ENCODE peak calls at places on chromosomes 7 and 10, in ten cellular contexts. One of them, this sample, is unnamed. For H3K4me1, the result is how much of the 10 kb centered on the place peaks cover.

GRCh38 chr10:91511549-91512330 is 101.6 kb downstream of the HECTD2 start:
- DNase-seq in ovary: no peak
- DNase-seq in thyroid gland: no peak
- DNase-seq in CD8-positive, alpha-beta T cell: no peak
- DNase-seq in sigmoid colon: no peak
- DNase-seq in left ventricle myocardium inferior: no peak
- DNase-seq in GM23338: no peak
- DNase-seq in mesendoderm: no peak
- DNase-seq in cardiac muscle cell: peak
- DNase-seq in heart right ventricle: no peak
- DNase-seq in this sample: no peak

GRCh38 chr10:124027306-124028050 is 65.9 kb downstream of the CHST15 start:
- DNase-seq in ovary: no peak
- DNase-seq in thyroid gland: no peak
- DNase-seq in CD8-positive, alpha-beta T cell: no peak
- DNase-seq in sigmoid colon: no peak
- DNase-seq in left ventricle myocardium inferior: no peak
- DNase-seq in GM23338: no peak
- DNase-seq in mesendoderm: no peak
- DNase-seq in cardiac muscle cell: no peak
- DNase-seq in heart right ventricle: no peak
- DNase-seq in this sample: no peak

GRCh38 chr10:49348593-49348992 is 47.3 kb downstream of the DRGX start:
- DNase-seq in ovary: no peak
- DNase-seq in thyroid gland: no peak
- DNase-seq in CD8-positive, alpha-beta T cell: no peak
- DNase-seq in sigmoid colon: no peak
- DNase-seq in left ventricle myocardium inferior: no peak
- DNase-seq in GM23338: no peak
- DNase-seq in mesendoderm: no peak
- DNase-seq in cardiac muscle cell: no peak
- DNase-seq in heart right ventricle: no peak
- DNase-seq in this sample: no peak

GRCh38 chr7:110442386-110442837 is 648.5 kb upstream of the LRRN3 start:
- DNase-seq in ovary: no peak
- DNase-seq in thyroid gland: peak
- DNase-seq in CD8-positive, alpha-beta T cell: no peak
- DNase-seq in sigmoid colon: no peak
- DNase-seq in left ventricle myocardium inferior: no peak
- DNase-seq in GM23338: peak
- DNase-seq in mesendoderm: peak
- DNase-seq in cardiac muscle cell: no peak
- DNase-seq in heart right ventricle: peak
- DNase-seq in this sample: no peak

GRCh38 chr10:85671530-85671929 is 695.1 kb downstream of the GRID1 start:
- DNase-seq in ovary: no peak
- DNase-seq in thyroid gland: no peak
- DNase-seq in CD8-positive, alpha-beta T cell: no peak
- DNase-seq in sigmoid colon: no peak
- DNase-seq in left ventricle myocardium inferior: no peak
- DNase-seq in GM23338: no peak
- DNase-seq in mesendoderm: no peak
- DNase-seq in cardiac muscle cell: no peak
- DNase-seq in heart right ventricle: no peak
- DNase-seq in this sample: no peak

GRCh38 chr10:46557319-46558140 is 1.1 kb upstream of the GPRIN2 start:
- DNase-seq in ovary: peak
- DNase-seq in thyroid gland: peak
- DNase-seq in CD8-positive, alpha-beta T cell: peak
- DNase-seq in sigmoid colon: peak
- DNase-seq in left ventricle myocardium inferior: peak
- DNase-seq in GM23338: peak
- DNase-seq in mesendoderm: no peak
- DNase-seq in cardiac muscle cell: no peak
- DNase-seq in heart right ventricle: peak
- DNase-seq in this sample: no peak

GRCh38 chr7:1279041-1279440 is 46.4 kb downstream of the UNCX start:
- DNase-seq in ovary: no peak
- DNase-seq in thyroid gland: no peak
- DNase-seq in CD8-positive, alpha-beta T cell: no peak
- DNase-seq in sigmoid colon: no peak
- DNase-seq in left ventricle myocardium inferior: no peak
- DNase-seq in GM23338: no peak
- DNase-seq in mesendoderm: no peak
- DNase-seq in cardiac muscle cell: no peak
- DNase-seq in heart right ventricle: no peak
- DNase-seq in this sample: no peak

GRCh38 chr10:97030894-97031293 is 154.9 kb downstream of the SLIT1 start:
- DNase-seq in ovary: no peak
- DNase-seq in thyroid gland: no peak
- DNase-seq in CD8-positive, alpha-beta T cell: no peak
- DNase-seq in sigmoid colon: no peak
- DNase-seq in left ventricle myocardium inferior: no peak
- DNase-seq in GM23338: peak
- DNase-seq in mesendoderm: no peak
- DNase-seq in cardiac muscle cell: no peak
- DNase-seq in heart right ventricle: no peak
- DNase-seq in this sample: no peak

GRCh38 chr7:156156734-156157408 is 344.6 kb upstream of the SHH start:
- DNase-seq in ovary: no peak
- DNase-seq in thyroid gland: peak
- DNase-seq in CD8-positive, alpha-beta T cell: no peak
- DNase-seq in sigmoid colon: no peak
- DNase-seq in left ventricle myocardium inferior: no peak
- DNase-seq in GM23338: peak
- DNase-seq in mesendoderm: peak
- DNase-seq in cardiac muscle cell: no peak
- DNase-seq in heart right ventricle: no peak
- DNase-seq in this sample: no peak

GRCh38 chr10:14567421-14567820 is 207.3 kb downstream of the FAM107B start:
- DNase-seq in ovary: no peak
- DNase-seq in thyroid gland: no peak
- DNase-seq in CD8-positive, alpha-beta T cell: no peak
- DNase-seq in sigmoid colon: no peak
- DNase-seq in left ventricle myocardium inferior: no peak
- DNase-seq in GM23338: no peak
- DNase-seq in mesendoderm: no peak
- DNase-seq in cardiac muscle cell: no peak
- DNase-seq in heart right ventricle: no peak
- DNase-seq in this sample: no peak

GRCh38 chr7:131488361-131488760 is 68.1 kb downstream of the PODXL start:
- DNase-seq in ovary: no peak
- DNase-seq in thyroid gland: no peak
- DNase-seq in CD8-positive, alpha-beta T cell: no peak
- DNase-seq in sigmoid colon: no peak
- DNase-seq in left ventricle myocardium inferior: no peak
- DNase-seq in GM23338: peak
- DNase-seq in mesendoderm: no peak
- DNase-seq in cardiac muscle cell: no peak
- DNase-seq in heart right ventricle: no peak
- DNase-seq in this sample: no peak

GRCh38 chr10:118615888-118616287 is 20.4 kb upstream of the PRLHR start:
- DNase-seq in ovary: no peak
- DNase-seq in thyroid gland: no peak
- DNase-seq in CD8-positive, alpha-beta T cell: no peak
- DNase-seq in sigmoid colon: no peak
- DNase-seq in left ventricle myocardium inferior: no peak
- DNase-seq in GM23338: peak
- DNase-seq in mesendoderm: no peak
- DNase-seq in cardiac muscle cell: no peak
- DNase-seq in heart right ventricle: no peak
- DNase-seq in this sample: no peak

GRCh38 chr7:2017914-2018785 is 214.6 kb downstream of the MAD1L1 start:
- DNase-seq in ovary: no peak
- DNase-seq in thyroid gland: no peak
- DNase-seq in CD8-positive, alpha-beta T cell: no peak
- DNase-seq in sigmoid colon: peak
- DNase-seq in left ventricle myocardium inferior: peak
- DNase-seq in GM23338: no peak
- DNase-seq in mesendoderm: no peak
- DNase-seq in cardiac muscle cell: no peak
- DNase-seq in heart right ventricle: no peak
- DNase-seq in this sample: peak

GRCh38 chr10:43076876-43077420 is at the start of gene RET:
- DNase-seq in ovary: no peak
- DNase-seq in thyroid gland: no peak
- DNase-seq in CD8-positive, alpha-beta T cell: no peak
- DNase-seq in sigmoid colon: no peak
- DNase-seq in left ventricle myocardium inferior: peak
- DNase-seq in GM23338: peak
- DNase-seq in mesendoderm: peak
- DNase-seq in cardiac muscle cell: no peak
- DNase-seq in heart right ventricle: peak
- DNase-seq in this sample: no peak

GRCh38 chr7:40489844-40490602 is 355.2 kb downstream of the SUGCT start:
- DNase-seq in ovary: no peak
- DNase-seq in thyroid gland: no peak
- DNase-seq in CD8-positive, alpha-beta T cell: no peak
- DNase-seq in sigmoid colon: no peak
- DNase-seq in left ventricle myocardium inferior: no peak
- DNase-seq in GM23338: no peak
- DNase-seq in mesendoderm: peak
- DNase-seq in cardiac muscle cell: peak
- DNase-seq in heart right ventricle: no peak
- DNase-seq in this sample: no peak
- H3K4me1 ChIP-seq in ovary: under half
- H3K4me1 ChIP-seq in thyroid gland: under half
- H3K4me1 ChIP-seq in CD8-positive, alpha-beta T cell: under half
- H3K4me1 ChIP-seq in sigmoid colon: under half
- H3K4me1 ChIP-seq in left ventricle myocardium inferior: under half
- H3K4me1 ChIP-seq in GM23338: under half
- H3K4me1 ChIP-seq in mesendoderm: under half
- H3K4me1 ChIP-seq in cardiac muscle cell: under half
- H3K4me1 ChIP-seq in heart right ventricle: under half
- H3K4me1 ChIP-seq in this sample: under half

GRCh38 chr10:19819419-19820033 is 3.3 kb downstream of the PLXDC2 start:
- DNase-seq in ovary: no peak
- DNase-seq in thyroid gland: peak
- DNase-seq in CD8-positive, alpha-beta T cell: no peak
- DNase-seq in sigmoid colon: no peak
- DNase-seq in left ventricle myocardium inferior: no peak
- DNase-seq in GM23338: peak
- DNase-seq in mesendoderm: no peak
- DNase-seq in cardiac muscle cell: peak
- DNase-seq in heart right ventricle: peak
- DNase-seq in this sample: no peak
- H3K4me3 ChIP-seq in ovary: no peak
- H3K4me3 ChIP-seq in thyroid gland: no peak
- H3K4me3 ChIP-seq in CD8-positive, alpha-beta T cell: no peak
- H3K4me3 ChIP-seq in sigmoid colon: no peak
- H3K4me3 ChIP-seq in left ventricle myocardium inferior: peak
- H3K4me3 ChIP-seq in GM23338: peak
- H3K4me3 ChIP-seq in mesendoderm: no peak
- H3K4me3 ChIP-seq in cardiac muscle cell: peak
- H3K4me3 ChIP-seq in heart right ventricle: no peak
- H3K4me3 ChIP-seq in this sample: no peak

GRCh38 chr7:116548506-116548905 is 23.7 kb downstream of the CAV1 start:
- DNase-seq in ovary: no peak
- DNase-seq in thyroid gland: no peak
- DNase-seq in CD8-positive, alpha-beta T cell: no peak
- DNase-seq in sigmoid colon: no peak
- DNase-seq in left ventricle myocardium inferior: no peak
- DNase-seq in GM23338: no peak
- DNase-seq in mesendoderm: no peak
- DNase-seq in cardiac muscle cell: no peak
- DNase-seq in heart right ventricle: no peak
- DNase-seq in this sample: no peak

GRCh38 chr7:116545411-116545993 is 20.7 kb downstream of the CAV1 start:
- DNase-seq in ovary: no peak
- DNase-seq in thyroid gland: no peak
- DNase-seq in CD8-positive, alpha-beta T cell: no peak
- DNase-seq in sigmoid colon: no peak
- DNase-seq in left ventricle myocardium inferior: no peak
- DNase-seq in GM23338: no peak
- DNase-seq in mesendoderm: no peak
- DNase-seq in cardiac muscle cell: no peak
- DNase-seq in heart right ventricle: no peak
- DNase-seq in this sample: no peak

GRCh38 chr7:116546054-116546453 is 21.2 kb downstream of the CAV1 start:
- DNase-seq in ovary: no peak
- DNase-seq in thyroid gland: no peak
- DNase-seq in CD8-positive, alpha-beta T cell: no peak
- DNase-seq in sigmoid colon: no peak
- DNase-seq in left ventricle myocardium inferior: peak
- DNase-seq in GM23338: no peak
- DNase-seq in mesendoderm: no peak
- DNase-seq in cardiac muscle cell: no peak
- DNase-seq in heart right ventricle: peak
- DNase-seq in this sample: no peak

GRCh38 chr7:116547347-116547746 is 22.5 kb downstream of the CAV1 start:
- DNase-seq in ovary: no peak
- DNase-seq in thyroid gland: no peak
- DNase-seq in CD8-positive, alpha-beta T cell: no peak
- DNase-seq in sigmoid colon: no peak
- DNase-seq in left ventricle myocardium inferior: no peak
- DNase-seq in GM23338: no peak
- DNase-seq in mesendoderm: no peak
- DNase-seq in cardiac muscle cell: no peak
- DNase-seq in heart right ventricle: no peak
- DNase-seq in this sample: no peak

DNA sequence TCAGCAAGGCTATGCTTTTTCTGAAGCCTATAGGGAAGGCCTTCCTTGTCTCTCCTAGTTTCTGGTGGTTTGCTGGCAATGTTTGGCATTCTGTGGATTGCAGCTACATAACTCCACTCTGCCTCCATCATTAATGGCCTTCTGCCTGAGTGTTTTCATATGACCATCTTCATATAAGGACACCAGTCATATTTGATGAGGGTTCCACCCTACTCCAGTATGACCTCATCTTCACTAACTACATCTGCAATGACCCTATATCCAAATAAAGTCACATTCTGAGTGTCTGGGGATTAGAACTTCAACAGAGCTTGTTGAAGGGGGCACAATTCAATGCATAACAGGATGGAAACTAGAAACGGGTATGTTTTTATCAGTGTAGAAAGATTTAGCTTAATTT is 22.1 kb downstream of the CAV1 start:
- DNase-seq in ovary: no peak
- DNase-seq in thyroid gland: no peak
- DNase-seq in CD8-positive, alpha-beta T cell: no peak
- DNase-seq in sigmoid colon: no peak
- DNase-seq in left ventricle myocardium inferior: no peak
- DNase-seq in GM23338: no peak
- DNase-seq in mesendoderm: no peak
- DNase-seq in cardiac muscle cell: no peak
- DNase-seq in heart right ventricle: no peak
- DNase-seq in this sample: no peak
- H3K4me1 ChIP-seq in ovary: under half
- H3K4me1 ChIP-seq in thyroid gland: under half
- H3K4me1 ChIP-seq in CD8-positive, alpha-beta T cell: under half
- H3K4me1 ChIP-seq in sigmoid colon: half or more
- H3K4me1 ChIP-seq in left ventricle myocardium inferior: half or more
- H3K4me1 ChIP-seq in GM23338: under half
- H3K4me1 ChIP-seq in mesendoderm: under half
- H3K4me1 ChIP-seq in cardiac muscle cell: under half
- H3K4me1 ChIP-seq in heart right ventricle: half or more
- H3K4me1 ChIP-seq in this sample: under half

DNA sequence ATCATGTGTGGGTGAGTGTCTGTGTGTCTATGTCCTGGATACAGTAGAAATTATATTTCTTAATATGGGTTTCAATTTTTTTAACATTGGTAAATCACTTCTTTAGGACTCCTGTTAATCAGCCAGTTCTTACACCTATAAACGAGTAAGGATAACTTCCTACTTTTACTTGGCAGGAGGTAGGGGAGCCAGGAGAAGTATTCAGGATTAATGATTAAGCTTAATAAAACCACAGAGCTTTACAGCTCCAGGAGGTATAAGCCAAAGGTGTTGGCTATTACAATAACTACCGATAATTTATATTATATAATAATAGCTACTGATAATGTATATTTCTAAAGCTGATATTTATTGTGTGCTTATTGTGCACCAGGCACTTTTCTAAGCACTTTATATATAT is 1.7 kb upstream of the FAM3C start:
- DNase-seq in ovary: no peak
- DNase-seq in thyroid gland: no peak
- DNase-seq in CD8-positive, alpha-beta T cell: no peak
- DNase-seq in sigmoid colon: no peak
- DNase-seq in left ventricle myocardium inferior: no peak
- DNase-seq in GM23338: no peak
- DNase-seq in mesendoderm: no peak
- DNase-seq in cardiac muscle cell: no peak
- DNase-seq in heart right ventricle: no peak
- DNase-seq in this sample: no peak
- H3K4me3 ChIP-seq in ovary: no peak
- H3K4me3 ChIP-seq in thyroid gland: no peak
- H3K4me3 ChIP-seq in CD8-positive, alpha-beta T cell: no peak
- H3K4me3 ChIP-seq in sigmoid colon: no peak
- H3K4me3 ChIP-seq in left ventricle myocardium inferior: no peak
- H3K4me3 ChIP-seq in GM23338: no peak
- H3K4me3 ChIP-seq in mesendoderm: no peak
- H3K4me3 ChIP-seq in cardiac muscle cell: no peak
- H3K4me3 ChIP-seq in heart right ventricle: no peak
- H3K4me3 ChIP-seq in this sample: no peak